ENCODE peak calls at places on chromosome 2, in six cellular contexts. O is amniotic stem cell, K is Calu3, G is GM12865, U is CMK, V is activated T-helper 1 cell treated with Interleukin-2 at 50 U/mL for 16 hours. J is an unnamed sample.

GRCh38 chr2:187079901-187080300 is 230.9 kb upstream of the ZSWIM2 start:
- DNase-seq in O (no peak), K (no peak), G (no peak), U (no peak), V (no peak), J (no peak)

GRCh38 chr2:74739129-74739528 is 85.1 kb downstream of the SEMA4F start:
- DNase-seq in O (no peak), K (no peak), G (no peak), U (no peak), V (no peak), J (no peak)

GRCh38 chr2:85926931-85927527 is 38.2 kb upstream of the ST3GAL5 start:
- DNase-seq in O (no peak), K (no peak), G (no peak), U (no peak), V (no peak), J (no peak)

GRCh38 chr2:241546771-241547498 is 11.6 kb upstream of the BOK start:
- DNase-seq in O (peak), K (no peak), G (no peak), U (no peak), V (no peak), J (no peak)

GRCh38 chr2:14492920-14493503 is 139.5 kb upstream of the LRATD1 start:
- DNase-seq in O (peak), K (no peak), G (no peak), U (no peak), V (no peak), J (no peak)

GRCh38 chr2:9153589-9153988 is 53.0 kb upstream of the ASAP2 start:
- DNase-seq in O (no peak), K (no peak), G (no peak), U (no peak), V (no peak), J (no peak)

GRCh38 chr2:191352536-191352935 is 107.3 kb downstream of the MYO1B start:
- DNase-seq in O (no peak), K (no peak), G (no peak), U (no peak), V (no peak), J (no peak)

GRCh38 chr2:73257425-73258125 is 23.5 kb downstream of the CCT7 start:
- DNase-seq in O (no peak), K (no peak), G (no peak), U (peak), V (no peak), J (no peak)

GRCh38 chr2:135755573-135755972 is 13.9 kb downstream of the UBXN4 start:
- DNase-seq in O (no peak), K (no peak), G (no peak), U (no peak), V (no peak), J (no peak)

J was measured in OCI-LY7.